ENCODE peak calls at places on chromosomes 11 and 22, in ten cellular contexts. R is GM23248; H is GM23338; K is effector memory CD4-positive, alpha-beta T cell; C is psoas muscle; P is mesendoderm; J is neuronal stem cell; Z is tibial nerve; V is ovary; I is iPS DF 6.9. S is an unnamed sample.

GRCh38 chr11:100576044-100577021 is 110.8 kb upstream of the ARHGAP42 start:
- DNase-seq in R (peak; percentile 69), H (peak; percentile 76), K (no peak), C (no peak), P (peak; percentile 63), J (peak; percentile 30), Z (peak; percentile 37), V (no peak), I (no peak), S (no peak)

GRCh38 chr11:60972182-60973030 is 926 bp downstream of the CD6 start:
- DNase-seq in R (no peak), H (no peak), K (no peak), C (no peak), P (no peak), J (no peak), Z (no peak), V (no peak), I (no peak), S (peak; percentile 44)

GRCh38 chr11:124071622-124071948 is 30.5 kb upstream of the OR10G7 start:
- DNase-seq in R (no peak), H (peak; percentile 15), K (no peak), C (no peak), P (peak; percentile 19), J (no peak), Z (no peak), V (no peak), I (no peak), S (no peak)

GRCh38 chr11:78161937-78162336 is 22.5 kb upstream of the ALG8 start:
- DNase-seq in R (no peak), H (no peak), K (no peak), C (peak; percentile 40), P (no peak), J (no peak), Z (no peak), V (peak; percentile 89), I (no peak), S (no peak)

GRCh38 chr11:134069426-134069921 is 602 bp downstream of the JAM3 start:
- DNase-seq in R (peak; percentile 79), H (peak; percentile 70), K (no peak), C (peak; percentile 34), P (peak; percentile 64), J (no peak), Z (no peak), V (peak; percentile 57), I (no peak), S (no peak)

GRCh38 chr11:1457326-1457680 is 29.3 kb downstream of the MOB2 start:
- DNase-seq in R (no peak), H (no peak), K (no peak), C (no peak), P (no peak), J (no peak), Z (no peak), V (no peak), I (no peak), S (no peak)

GRCh38 chr11:120556841-120557240 is 45.3 kb downstream of the GRIK4 start:
- DNase-seq in R (no peak), H (no peak), K (no peak), C (no peak), P (no peak), J (no peak), Z (no peak), V (no peak), I (no peak), S (no peak)

GRCh38 chr11:48001438-48002021 is 21.2 kb downstream of the PTPRJ start:
- DNase-seq in R (peak; percentile 73), H (no peak), K (peak; percentile 79), C (no peak), P (no peak), J (no peak), Z (no peak), V (no peak), I (no peak), S (no peak)

GRCh38 chr11:116946414-116946813 is 109.0 kb upstream of the APOA1 start:
- DNase-seq in R (no peak), H (no peak), K (no peak), C (no peak), P (no peak), J (no peak), Z (no peak), V (no peak), I (no peak), S (no peak)

GRCh38 chr11:65662247-65662801 is 392 bp downstream of the RELA start:
- DNase-seq in R (peak; percentile 64), H (no peak), K (no peak), C (no peak), P (no peak), J (no peak), Z (no peak), V (no peak), I (no peak), S (no peak)

GRCh38 chr11:65661599-65662246 is 993 bp downstream of the RELA start:
- DNase-seq in R (no peak), H (no peak), K (no peak), C (no peak), P (no peak), J (no peak), Z (no peak), V (peak; percentile 57), I (no peak), S (no peak)

GRCh38 chr11:65658174-65659021 is 4.3 kb downstream of the RELA start:
- DNase-seq in R (no peak), H (no peak), K (no peak), C (no peak), P (no peak), J (no peak), Z (no peak), V (no peak), I (no peak), S (no peak)

GRCh38 chr11:65657426-65657825 is 5.3 kb downstream of the RELA start:
- DNase-seq in R (no peak), H (no peak), K (no peak), C (no peak), P (no peak), J (no peak), Z (no peak), V (no peak), I (no peak), S (no peak)

DNA sequence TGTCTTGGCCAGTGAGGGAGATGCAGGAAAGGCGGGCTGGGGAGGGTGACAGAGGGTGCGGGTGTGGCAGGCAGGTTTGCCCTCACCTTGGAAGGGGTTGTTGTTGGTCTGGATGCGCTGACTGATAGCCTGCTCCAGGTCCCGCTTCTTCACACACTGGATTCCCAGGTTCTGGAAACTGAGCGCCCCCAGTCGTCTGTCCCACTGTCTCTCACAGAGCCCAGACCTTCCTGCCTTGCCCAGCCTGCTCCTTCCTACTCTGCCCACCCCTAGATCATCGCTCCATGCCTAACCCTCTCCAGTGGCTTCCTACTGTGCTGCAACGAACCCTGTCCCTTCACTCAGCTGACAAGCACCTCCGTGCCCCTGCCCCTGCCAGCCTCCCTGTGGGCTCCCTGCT is 2.7 kb downstream of the RELA start:
- DNase-seq in R (no peak), H (no peak), K (no peak), C (no peak), P (no peak), J (no peak), Z (no peak), V (no peak), I (no peak), S (no peak)
- H3K36me3 ChIP-seq in R (peaks cover 44% of the 10 kb centered on the region), H (peaks cover 20% of the 10 kb centered on the region), K (peaks cover 63% of the 10 kb centered on the region), C (peaks cover 64% of the 10 kb centered on the region), P (peaks cover 12% of the 10 kb centered on the region), J (peaks cover 63% of the 10 kb centered on the region), Z (peaks cover 68% of the 10 kb centered on the region), V (no peaks in the 10 kb centered on the region), I (peaks cover 33% of the 10 kb centered on the region), S (peaks cover 66% of the 10 kb centered on the region)

DNA sequence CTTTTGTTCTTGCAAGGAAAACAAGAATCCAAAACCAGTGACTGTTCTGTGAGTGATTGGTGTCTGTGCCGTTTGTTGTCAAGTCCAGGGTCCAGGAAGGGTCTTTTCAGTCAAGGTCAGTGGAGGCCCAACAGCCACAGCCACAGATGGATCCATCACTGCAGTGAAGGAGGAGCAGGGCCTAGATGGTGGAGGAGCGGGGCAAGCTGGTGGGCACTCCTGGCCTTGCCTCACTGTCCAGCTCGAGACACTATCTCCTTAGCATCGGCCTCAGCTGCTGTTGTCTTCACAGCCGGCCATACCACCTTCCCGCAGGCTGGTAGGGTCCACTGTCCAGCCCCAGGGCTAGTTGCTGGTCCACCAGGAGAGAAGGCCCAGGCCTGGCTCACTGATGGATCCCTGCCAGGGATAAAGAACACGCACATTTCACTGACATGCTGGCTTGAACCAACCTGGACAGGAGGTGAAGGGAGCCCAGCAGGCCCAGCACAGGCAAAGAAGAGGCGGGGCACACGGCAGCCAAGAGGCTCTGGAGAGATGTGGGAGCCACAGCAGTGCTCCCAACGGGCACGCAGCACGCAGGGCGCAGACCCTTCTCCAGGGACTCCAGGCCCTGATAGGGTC is 15.2 kb downstream of the POLR3H start:
- DNase-seq in R (no peak), H (no peak), K (no peak), C (no peak), P (no peak), J (no peak), Z (no peak), V (no peak), I (no peak), S (no peak)
- H3K36me3 ChIP-seq in R (peaks cover 7% of the 10 kb centered on the region), H (peaks cover 19% of the 10 kb centered on the region), K (peaks cover 71% of the 10 kb centered on the region), C (peaks cover 89% of the 10 kb centered on the region), P (peaks cover 13% of the 10 kb centered on the region), J (peaks cover 94% of the 10 kb centered on the region), Z (peaks cover 92% of the 10 kb centered on the region), V (no peaks in the 10 kb centered on the region), I (peaks cover 55% of the 10 kb centered on the region), S (peaks cover 80% of the 10 kb centered on the region)

DNA sequence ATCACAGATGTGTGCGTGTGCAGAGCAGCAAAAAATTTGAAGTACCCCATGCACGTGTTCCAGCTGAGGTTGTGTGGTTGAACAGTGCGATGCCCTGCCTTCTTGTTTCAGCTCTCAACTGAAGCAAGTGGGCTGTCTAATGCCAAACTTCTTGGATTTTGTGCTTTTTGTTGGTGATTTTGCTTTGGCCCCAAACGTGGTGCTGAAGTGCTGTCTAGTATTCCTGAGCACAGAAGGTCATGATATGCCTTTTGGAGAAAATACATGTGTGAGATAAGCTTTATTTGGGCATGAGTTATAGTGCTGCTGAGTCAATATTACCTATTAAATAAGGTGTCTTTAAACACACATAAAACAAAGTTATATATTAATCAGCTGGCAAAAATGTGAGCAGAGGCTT is 14.1 kb downstream of the YDJC start:
- DNase-seq in R (no peak), H (no peak), K (no peak), C (no peak), P (no peak), J (no peak), Z (no peak), V (no peak), I (no peak), S (no peak)
- H3K36me3 ChIP-seq in R (peaks cover 11% of the 10 kb centered on the region), H (peaks cover 4% of the 10 kb centered on the region), K (peaks cover 43% of the 10 kb centered on the region), C (peaks cover 38% of the 10 kb centered on the region), P (peaks cover 5% of the 10 kb centered on the region), J (peaks cover 75% of the 10 kb centered on the region), Z (peaks cover 50% of the 10 kb centered on the region), V (no peaks in the 10 kb centered on the region), I (peaks cover 4% of the 10 kb centered on the region), S (peaks cover 49% of the 10 kb centered on the region)

DNA sequence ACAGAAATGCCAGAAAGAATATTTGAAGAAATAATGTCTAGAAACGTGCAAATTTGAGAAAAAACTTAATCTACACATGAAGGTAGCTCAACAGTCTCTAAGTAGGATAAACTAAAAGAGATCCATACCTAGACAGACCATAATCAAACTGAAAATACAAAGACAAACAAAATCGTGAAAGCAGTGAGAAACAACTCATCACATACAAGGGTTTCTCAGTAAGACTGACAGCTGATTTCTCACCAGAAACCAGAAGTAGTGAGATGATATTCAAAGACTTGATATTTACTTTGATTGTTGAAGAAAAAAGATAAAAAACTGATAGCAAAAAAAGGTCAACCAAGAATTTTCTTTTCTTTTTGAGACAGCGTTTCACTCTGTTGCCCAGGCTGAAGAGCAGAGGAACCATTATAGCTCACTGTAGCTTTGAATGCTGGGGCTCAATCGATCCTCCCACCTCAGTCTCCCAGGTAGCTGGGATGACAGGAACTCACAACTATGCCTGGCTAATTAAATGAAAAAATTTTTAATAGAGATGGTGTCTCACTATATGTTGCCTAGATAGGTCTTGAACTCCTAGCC is 17.4 kb downstream of the NPAT start:
- DNase-seq in R (no peak), H (no peak), K (no peak), C (no peak), P (no peak), J (no peak), Z (no peak), V (no peak), I (no peak), S (no peak)
- H3K36me3 ChIP-seq in R (peaks cover 20% of the 10 kb centered on the region), H (peaks cover 44% of the 10 kb centered on the region), K (peaks cover 40% of the 10 kb centered on the region), C (peaks cover 11% of the 10 kb centered on the region), P (peaks cover 2% of the 10 kb centered on the region), J (peaks cover 96% of the 10 kb centered on the region), Z (peaks cover 60% of the 10 kb centered on the region), V (no peaks in the 10 kb centered on the region), I (peaks cover 23% of the 10 kb centered on the region), S (peaks cover 44% of the 10 kb centered on the region)

S was measured in suprapubic skin.